ENCODE peak calls at places on chromosomes 6 and 20, in ten cellular contexts. X is tibial nerve; I is upper lobe of right lung; T is neuronal stem cell; W is K562; E is breast epithelium; M is GM23338; U is effector memory CD4-positive, alpha-beta T cell; Q is ovary; K is mesenchymal stem cell. A is an unnamed sample. For H3K4me1, the result is how much of the 10 kb centered on the place peaks cover.

GRCh38 chr6:14284969-14285368 is 167.4 kb downstream of the CD83 start:
- DNase-seq in X (no peak), I (no peak), T (no peak), W (no peak), E (no peak), M (peak), U (no peak), Q (no peak), K (no peak), A (no peak)

GRCh38 chr6:157148391-157149323 is 174.7 kb downstream of the TMEM242 start:
- DNase-seq in X (peak), I (no peak), T (no peak), W (no peak), E (peak), M (no peak), U (no peak), Q (no peak), K (peak), A (peak)

GRCh38 chr6:107668826-107669474 is 155.2 kb downstream of the SCML4 start:
- DNase-seq in X (no peak), I (no peak), T (no peak), W (no peak), E (no peak), M (no peak), U (no peak), Q (no peak), K (no peak), A (no peak)

GRCh38 chr20:10430000-10430466 is 4.0 kb downstream of the MKKS start:
- DNase-seq in X (no peak), I (no peak), T (no peak), W (no peak), E (no peak), M (no peak), U (no peak), Q (no peak), K (no peak), A (no peak)

GRCh38 chr6:133240511-133241087 is 558 bp upstream of the EYA4 start:
- DNase-seq in X (no peak), I (no peak), T (peak), W (no peak), E (no peak), M (peak), U (no peak), Q (peak), K (peak), A (peak)

GRCh38 chr6:36319436-36319762 is 17.3 kb downstream of the BNIP5 start:
- DNase-seq in X (no peak), I (no peak), T (no peak), W (no peak), E (no peak), M (no peak), U (no peak), Q (no peak), K (no peak), A (no peak)

GRCh38 chr6:35258858-35259193 is 709 bp upstream of the ZNF76 start:
- DNase-seq in X (peak), I (no peak), T (no peak), W (peak), E (no peak), M (peak), U (no peak), Q (no peak), K (peak), A (peak)

GRCh38 chr6:112800439-112800838 is 453.3 kb downstream of the RFPL4B start:
- DNase-seq in X (no peak), I (no peak), T (no peak), W (no peak), E (no peak), M (no peak), U (no peak), Q (no peak), K (no peak), A (no peak)

GRCh38 chr6:166611631-166612030 is 15.4 kb downstream of the RPS6KA2 start:
- DNase-seq in X (no peak), I (no peak), T (no peak), W (no peak), E (no peak), M (no peak), U (no peak), Q (no peak), K (no peak), A (no peak)

GRCh38 chr6:113338610-113339009 is 518.5 kb upstream of the MARCKS start:
- DNase-seq in X (no peak), I (no peak), T (no peak), W (no peak), E (no peak), M (no peak), U (no peak), Q (no peak), K (no peak), A (no peak)

GRCh38 chr20:1264727-1265126 is 1.4 kb upstream of the SNPH start:
- DNase-seq in X (no peak), I (no peak), T (no peak), W (no peak), E (no peak), M (no peak), U (no peak), Q (no peak), K (peak), A (no peak)

GRCh38 chr20:258963-259362 is 1.4 kb downstream of the DEFB132 start:
- DNase-seq in X (no peak), I (no peak), T (no peak), W (peak), E (no peak), M (peak), U (no peak), Q (no peak), K (peak), A (no peak)

GRCh38 chr20:5569021-5569420 is 181.2 kb upstream of the SHLD1 start:
- DNase-seq in X (peak), I (no peak), T (no peak), W (peak), E (no peak), M (peak), U (peak), Q (no peak), K (peak), A (peak)

GRCh38 chr6:93567164-93567563 is 147.8 kb upstream of the EPHA7 start:
- DNase-seq in X (no peak), I (no peak), T (no peak), W (no peak), E (no peak), M (no peak), U (no peak), Q (no peak), K (no peak), A (no peak)

GRCh38 chr20:33864324-33864963 is 53.3 kb downstream of the CHMP4B start:
- DNase-seq in X (no peak), I (no peak), T (no peak), W (no peak), E (no peak), M (no peak), U (no peak), Q (no peak), K (no peak), A (no peak)

GRCh38 chr6:65229768-65230167 is 477.3 kb downstream of the EYS start:
- DNase-seq in X (no peak), I (no peak), T (no peak), W (no peak), E (no peak), M (no peak), U (no peak), Q (no peak), K (peak), A (peak)

GRCh38 chr20:25389858-25390537 is 637 bp downstream of the ABHD12 start:
- DNase-seq in X (no peak), I (peak), T (peak), W (peak), E (no peak), M (peak), U (no peak), Q (peak), K (peak), A (peak)

GRCh38 chr6:157224178-157224956 is 99.0 kb downstream of the TMEM242 start:
- DNase-seq in X (no peak), I (peak), T (no peak), W (no peak), E (no peak), M (no peak), U (no peak), Q (peak), K (no peak), A (no peak)

GRCh38 chr6:37557645-37558114 is 58.0 kb upstream of the CCDC167 start:
- DNase-seq in X (no peak), I (no peak), T (no peak), W (no peak), E (no peak), M (no peak), U (no peak), Q (no peak), K (no peak), A (no peak)

DNA sequence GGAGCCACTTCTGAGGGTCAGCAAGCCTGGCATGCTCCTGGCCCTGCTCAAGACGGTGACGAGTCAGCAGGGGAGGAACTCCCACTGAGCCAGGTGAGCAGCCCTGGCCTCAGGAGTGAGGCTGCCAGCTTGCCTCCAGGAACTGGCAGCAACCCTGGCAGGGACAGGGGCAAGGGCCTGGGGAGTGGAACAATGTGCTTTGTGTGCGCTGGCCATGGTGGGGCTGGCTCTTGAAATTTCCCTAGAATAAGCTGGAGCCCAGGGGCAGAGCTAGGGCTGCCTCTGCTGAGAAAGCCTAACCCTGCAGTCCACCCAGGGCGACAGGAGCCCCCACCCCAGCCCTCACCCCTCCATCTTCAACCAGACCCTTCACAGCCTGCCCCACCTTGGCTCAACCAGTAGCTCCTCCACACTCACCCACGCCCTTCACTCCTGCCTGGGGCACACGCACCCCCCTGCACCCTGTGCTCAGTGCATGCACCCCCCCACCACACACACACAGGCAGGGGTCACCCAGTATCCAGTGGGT is 88.0 kb downstream of the MRPL14 start:
- DNase-seq in X (no peak), I (peak), T (no peak), W (no peak), E (peak), M (no peak), U (no peak), Q (no peak), K (no peak), A (no peak)
- H3K4me1 ChIP-seq in X (under half), I (under half), T (under half), W (half or more), E (under half), M (under half), U (under half), Q (under half), K (half or more), A (under half)

DNA sequence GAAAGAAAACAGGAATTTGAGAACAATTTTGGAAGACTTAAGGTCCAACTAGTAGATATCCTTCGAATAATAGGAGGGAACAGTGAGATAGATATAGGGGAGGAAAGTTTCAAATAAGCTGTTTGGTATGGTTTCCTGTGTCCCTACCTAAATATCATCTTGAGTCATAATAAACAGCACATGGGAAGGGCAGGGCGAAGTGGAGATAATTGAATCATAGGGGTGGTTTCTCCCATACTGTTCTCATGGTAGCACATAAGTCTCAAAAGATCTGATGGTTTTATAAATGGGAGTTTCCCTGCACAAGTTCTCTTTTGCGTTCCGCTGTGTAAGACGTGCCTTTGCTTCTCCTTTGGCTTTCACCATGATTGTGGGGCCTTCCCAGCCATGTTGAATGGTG is 39.5 kb upstream of the ENPP5 start:
- DNase-seq in X (no peak), I (no peak), T (no peak), W (no peak), E (no peak), M (no peak), U (no peak), Q (no peak), K (no peak), A (no peak)
- H3K27ac ChIP-seq in X (no peak), I (no peak), T (no peak), W (no peak), E (no peak), M (no peak), U (no peak), Q (no peak), K (no peak), A (no peak)

GRCh38 chr6:1381397-1382330 is 7.7 kb upstream of the FOXF2 start:
- DNase-seq in X (peak), I (peak), T (peak), W (peak), E (no peak), M (peak), U (peak), Q (peak), K (no peak), A (peak)

GRCh38 chr6:1384549-1385128 is 4.7 kb upstream of the FOXF2 start:
- DNase-seq in X (no peak), I (no peak), T (peak), W (no peak), E (no peak), M (peak), U (no peak), Q (no peak), K (no peak), A (no peak)

GRCh38 chr6:1382331-1382882 is 7.0 kb upstream of the FOXF2 start:
- DNase-seq in X (no peak), I (no peak), T (no peak), W (no peak), E (no peak), M (peak), U (no peak), Q (no peak), K (no peak), A (no peak)

GRCh38 chr6:1383729-1384548 is 5.4 kb upstream of the FOXF2 start:
- DNase-seq in X (no peak), I (no peak), T (peak), W (no peak), E (no peak), M (peak), U (no peak), Q (no peak), K (no peak), A (no peak)

DNA sequence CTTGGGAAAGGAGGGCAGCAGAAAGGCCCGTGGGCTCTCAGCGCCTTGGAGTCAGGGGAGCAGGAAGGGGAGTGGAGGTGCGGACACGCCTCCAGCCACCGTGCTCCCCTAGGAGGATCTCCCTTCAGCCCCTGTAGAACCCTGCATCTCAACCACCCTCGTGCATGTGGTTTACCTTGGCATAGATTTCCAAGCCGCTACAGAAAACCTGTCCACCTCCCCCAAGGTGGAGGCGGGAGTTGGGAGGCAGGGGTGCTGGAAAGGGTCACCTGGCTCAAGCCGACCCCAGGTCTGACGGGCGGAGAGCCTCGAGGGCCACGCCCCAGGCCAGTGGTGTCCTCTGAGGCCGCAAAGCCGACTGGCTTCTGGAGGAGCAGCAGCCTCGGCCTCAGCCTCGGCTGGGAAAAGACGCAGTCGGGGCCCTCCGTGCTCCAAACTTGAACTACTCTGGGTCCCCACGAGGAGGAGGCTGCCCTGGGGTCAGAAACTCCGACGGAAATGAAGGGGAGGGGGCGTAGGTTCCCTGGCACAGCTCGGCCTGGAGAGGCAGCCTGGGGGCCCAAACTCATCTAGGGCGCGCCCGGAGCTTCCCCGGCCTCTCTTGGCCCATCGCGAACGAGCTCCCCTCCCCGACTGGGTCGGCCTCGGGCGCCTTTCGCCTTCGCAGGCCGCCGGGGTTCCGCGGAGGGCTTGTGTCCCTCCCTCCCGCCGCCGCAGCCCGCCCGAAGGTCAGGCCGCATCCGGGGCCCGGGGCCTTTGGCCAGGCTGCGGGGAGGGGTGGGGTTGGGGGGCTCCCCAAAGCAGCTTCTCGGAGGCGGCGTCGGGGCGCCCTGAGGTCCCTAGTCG is 6.3 kb upstream of the FOXF2 start:
- DNase-seq in X (no peak), I (no peak), T (peak), W (no peak), E (no peak), M (peak), U (no peak), Q (no peak), K (no peak), A (no peak)
- H3K4me3 ChIP-seq in X (no peak), I (no peak), T (no peak), W (no peak), E (peak), M (peak), U (no peak), Q (no peak), K (no peak), A (no peak)

DNA sequence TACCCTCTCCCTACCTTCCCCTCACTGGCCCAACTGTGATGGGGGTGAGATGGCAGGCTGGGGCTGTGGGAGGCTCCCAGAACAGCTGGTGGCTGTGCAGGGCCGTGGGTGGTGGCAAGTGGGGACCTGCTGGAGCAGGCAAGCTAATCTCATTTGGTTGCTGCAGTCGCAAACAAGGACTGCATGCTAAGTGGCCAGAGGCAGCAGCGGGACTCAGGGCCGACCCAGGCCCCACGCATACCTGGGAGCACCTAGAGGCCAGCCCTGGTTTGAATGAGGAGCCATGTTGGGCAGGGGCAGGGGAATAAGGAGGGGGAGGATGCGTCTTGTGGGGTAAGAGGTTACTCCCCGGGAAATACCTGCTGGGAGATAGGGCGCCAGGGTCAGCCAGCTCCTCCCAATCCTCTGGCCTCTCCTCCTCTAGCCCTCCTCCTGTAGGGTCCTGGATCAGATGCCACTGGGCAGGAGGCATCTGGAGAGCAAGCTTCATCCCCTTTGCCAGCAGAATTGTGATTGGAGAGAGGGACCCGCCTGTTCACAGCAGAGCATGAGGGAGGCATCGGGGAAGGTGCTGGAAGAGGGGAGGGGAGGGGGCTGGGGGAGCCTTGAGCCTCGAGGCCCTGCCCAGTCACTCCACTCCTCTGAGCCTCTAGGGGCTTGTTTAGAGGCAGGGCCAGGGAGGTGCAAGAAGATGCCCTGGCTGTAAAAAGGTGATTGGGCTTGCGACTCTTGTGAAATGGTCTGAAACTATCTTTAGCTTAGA is 24.3 kb upstream of the CDH22 start:
- DNase-seq in X (no peak), I (no peak), T (no peak), W (no peak), E (no peak), M (no peak), U (no peak), Q (no peak), K (no peak), A (no peak)
- H3K4me1 ChIP-seq in X (under half), I (under half), T (under half), W (under half), E (under half), M (under half), U (under half), Q (under half), K (under half), A (under half)

GRCh38 chr6:121482004-121482693 is 46.7 kb downstream of the GJA1 start:
- DNase-seq in X (no peak), I (no peak), T (no peak), W (no peak), E (no peak), M (no peak), U (no peak), Q (no peak), K (peak), A (no peak)
- H3K27ac ChIP-seq in X (no peak), I (no peak), T (no peak), W (no peak), E (no peak), M (no peak), U (no peak), Q (no peak), K (no peak), A (no peak)

GRCh38 chr20:53914861-53915458 is 155.4 kb downstream of the BCAS1 start:
- DNase-seq in X (no peak), I (no peak), T (no peak), W (no peak), E (no peak), M (peak), U (no peak), Q (no peak), K (peak), A (no peak)

GRCh38 chr20:53916173-53916512 is 154.3 kb downstream of the BCAS1 start:
- DNase-seq in X (no peak), I (no peak), T (no peak), W (no peak), E (no peak), M (no peak), U (no peak), Q (no peak), K (no peak), A (no peak)

GRCh38 chr20:53911301-53911700 is 159.1 kb downstream of the BCAS1 start:
- DNase-seq in X (no peak), I (no peak), T (no peak), W (no peak), E (no peak), M (no peak), U (no peak), Q (no peak), K (no peak), A (no peak)

GRCh38 chr20:53915459-53916172 is 154.8 kb downstream of the BCAS1 start:
- DNase-seq in X (peak), I (peak), T (peak), W (peak), E (peak), M (peak), U (peak), Q (peak), K (peak), A (peak)

GRCh38 chr20:53914091-53914860 is 156.1 kb downstream of the BCAS1 start:
- DNase-seq in X (no peak), I (no peak), T (no peak), W (no peak), E (no peak), M (no peak), U (no peak), Q (no peak), K (peak), A (peak)
- H3K4me3 ChIP-seq in X (no peak), I (no peak), T (no peak), W (no peak), E (no peak), M (peak), U (no peak), Q (no peak), K (no peak), A (no peak)

GRCh38 chr20:49388790-49389189 is 93.7 kb downstream of the KCNB1 start:
- DNase-seq in X (no peak), I (no peak), T (no peak), W (no peak), E (no peak), M (no peak), U (no peak), Q (no peak), K (no peak), A (no peak)
- H3K4me1 ChIP-seq in X (under half), I (under half), T (under half), W (under half), E (under half), M (under half), U (under half), Q (under half), K (under half), A (under half)

DNA sequence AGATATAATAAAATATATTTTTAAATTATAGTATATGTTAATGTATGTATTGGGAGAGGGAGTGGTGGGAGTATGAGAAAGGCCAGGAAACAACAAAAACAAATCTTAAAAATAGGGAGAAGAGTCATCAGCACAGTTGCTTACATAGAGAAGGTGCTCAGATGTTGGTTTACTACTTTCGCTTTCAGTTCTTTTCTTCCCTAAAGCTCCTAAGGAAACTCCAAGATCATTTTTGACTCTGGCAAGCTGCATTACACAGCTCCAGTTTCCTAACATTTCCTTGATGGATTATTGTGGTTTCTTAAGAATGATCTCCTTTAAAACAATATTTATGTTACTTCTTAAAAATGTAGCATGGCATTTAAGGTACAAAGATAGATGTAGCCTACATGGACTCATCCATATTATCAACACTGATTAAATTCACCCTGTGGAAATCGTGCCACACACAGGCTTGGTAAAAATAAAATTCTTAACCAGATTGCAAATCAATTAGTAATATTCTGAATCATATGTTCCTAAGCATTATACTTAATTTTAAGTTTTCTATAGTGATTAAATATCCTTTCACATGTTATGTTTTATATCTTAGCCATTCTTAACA is 118.0 kb upstream of the MAN1A1 start:
- DNase-seq in X (no peak), I (no peak), T (no peak), W (no peak), E (no peak), M (no peak), U (no peak), Q (no peak), K (peak), A (no peak)
- H3K27ac ChIP-seq in X (no peak), I (no peak), T (no peak), W (no peak), E (no peak), M (no peak), U (no peak), Q (no peak), K (no peak), A (no peak)

A was measured in cardiac muscle cell.